ENCODE peak calls at places on chromosomes 16 and 17, in six cellular contexts. N is neural progenitor cell, G is RWPE1, J is heart left ventricle, Q is K562, T is pancreas. E is an unnamed sample.

GRCh38 chr16:25413962-25414361 is 156.3 kb upstream of the ZKSCAN2 start:
- DNase-seq in Q (no peak), T (no peak), J (no peak), N (no peak), G (no peak), E (no peak)

GRCh38 chr17:15444805-15445204 is 22.6 kb downstream of the CDRT4 start:
- DNase-seq in G (no peak), T (no peak), Q (peak; percentile 20), N (no peak), J (no peak), E (no peak)

GRCh38 chr17:67411396-67411795 is 34.3 kb downstream of the PITPNC1 start:
- DNase-seq in J (no peak), T (no peak), Q (no peak), N (no peak), G (no peak), E (no peak)

GRCh38 chr17:82300707-82301270 is 16.6 kb downstream of the CD7 start:
- DNase-seq in T (peak; percentile 79), G (peak; percentile 39), N (peak; percentile 72), Q (no peak), J (peak; percentile 57), E (no peak)

GRCh38 chr16:79278506-79278905 is 322.0 kb downstream of the MAF start:
- DNase-seq in Q (no peak), J (no peak), N (no peak), T (no peak), G (no peak), E (no peak)

GRCh38 chr17:18040287-18040858 is 1.2 kb downstream of the GID4 start:
- DNase-seq in Q (peak; percentile 30), N (peak; percentile 43), J (no peak), G (no peak), T (peak; percentile 38), E (no peak)

GRCh38 chr17:76371656-76372628 is 12.5 kb upstream of the SPHK1 start:
- DNase-seq in Q (no peak), T (no peak), J (no peak), N (no peak), G (peak; percentile 53), E (no peak)

GRCh38 chr17:45895304-45895968 is 1.1 kb downstream of the MAPT start:
- DNase-seq in Q (no peak), N (peak; percentile 73), T (no peak), G (no peak), J (no peak), E (peak; percentile 49)

GRCh38 chr16:21628772-21629171 is 23.6 kb downstream of the IGSF6 start:
- DNase-seq in T (no peak), Q (no peak), J (no peak), N (no peak), G (no peak), E (no peak)

GRCh38 chr16:58487566-58488351 is 12.2 kb upstream of the NDRG4 start:
- DNase-seq in T (peak; percentile 84), N (peak; percentile 95), J (peak; percentile 90), Q (peak; percentile 84), G (peak; percentile 82), E (peak; percentile 76)
- H3K27ac ChIP-seq in T (no peak overlapping the region), N (no peak overlapping the region), J (peak overlapping the region; percentile 54), Q (no peak overlapping the region), G (no peak overlapping the region), E (no peak overlapping the region)

DNA sequence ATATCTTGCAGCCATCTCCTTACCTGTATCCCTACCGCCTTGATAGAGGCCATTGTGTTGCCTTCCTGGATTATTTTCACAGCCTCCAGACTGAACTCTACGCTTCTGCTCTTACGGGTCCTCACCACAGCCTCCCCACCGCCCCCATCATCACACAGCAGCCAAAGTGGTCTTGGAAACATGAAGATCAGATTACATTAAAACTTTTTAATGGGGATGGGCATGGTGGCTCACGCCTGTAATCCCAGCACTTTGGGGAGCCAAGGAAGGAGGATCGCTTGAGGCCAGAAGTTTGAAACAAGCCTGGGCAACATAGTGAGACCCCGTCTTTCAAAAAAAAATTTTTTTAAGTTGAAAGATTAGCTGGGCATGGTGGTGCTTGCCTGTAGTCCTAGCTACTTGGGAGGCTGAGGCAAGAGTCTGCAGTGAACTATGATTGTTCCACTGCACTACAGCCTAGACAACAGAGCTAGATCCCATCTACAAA is 150.5 kb downstream of the NPIPB5 start:
- DNase-seq in G (no peak), J (no peak), T (no peak), N (no peak), Q (no peak), E (no peak)
- H3K27ac ChIP-seq in G (no peak overlapping the region), J (no peak overlapping the region), T (no peak overlapping the region), N (no peak overlapping the region), Q (no peak overlapping the region), E (no peak overlapping the region)

DNA sequence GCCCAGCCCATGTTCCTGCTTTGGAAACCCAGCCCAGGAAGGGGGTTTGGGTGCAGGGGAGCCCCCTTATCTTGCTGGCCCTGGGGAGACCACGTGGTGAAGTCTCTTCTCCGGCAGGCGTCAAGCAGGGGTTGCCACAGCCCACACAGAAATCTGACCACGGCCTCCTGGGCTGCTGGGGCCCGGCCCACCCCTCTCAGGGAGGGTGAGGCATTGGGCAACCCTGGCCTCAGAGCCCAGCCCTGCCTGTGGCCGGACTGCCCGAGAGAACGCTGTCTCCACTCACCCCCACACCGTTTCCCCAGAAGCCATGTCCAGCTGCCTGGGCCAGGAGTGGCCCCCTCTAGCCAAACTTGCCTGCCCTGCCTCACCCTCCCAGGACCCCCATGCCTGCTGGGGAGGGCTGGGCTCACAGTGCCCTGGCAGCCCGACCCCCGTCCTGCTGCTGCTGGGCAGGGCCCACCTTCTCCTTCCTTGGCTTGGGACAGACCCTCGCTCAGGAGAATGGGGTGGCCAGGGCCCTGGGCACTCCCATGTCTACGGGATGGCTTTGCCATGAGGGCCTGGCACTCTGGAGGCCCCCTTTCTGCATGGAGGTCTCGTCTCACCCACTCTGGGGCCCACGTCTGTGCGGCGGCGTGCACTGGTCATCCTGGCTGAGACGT is 6.7 kb downstream of the RPUSD1 start:
- DNase-seq in G (no peak), N (no peak), Q (no peak), J (no peak), T (no peak), E (no peak)
- H3K27ac ChIP-seq in G (no peak overlapping the region), N (no peak overlapping the region), Q (no peak overlapping the region), J (no peak overlapping the region), T (no peak overlapping the region), E (no peak overlapping the region)

GRCh38 chr16:89770367-89770766 is 46.1 kb downstream of the FANCA start:
- DNase-seq in J (no peak), G (no peak), T (no peak), N (no peak), Q (no peak), E (no peak)

GRCh38 chr16:89761304-89761922 is 40.1 kb downstream of the ZNF276 start:
- DNase-seq in T (no peak), J (no peak), N (no peak), Q (no peak), G (no peak), E (no peak)

GRCh38 chr16:89764711-89765201 is 43.4 kb downstream of the ZNF276 start:
- DNase-seq in Q (no peak), G (no peak), J (peak; percentile 27), N (no peak), T (no peak), E (peak; percentile 4)

GRCh38 chr16:89759742-89760366 is 38.5 kb downstream of the ZNF276 start:
- DNase-seq in Q (no peak), G (no peak), T (no peak), N (no peak), J (no peak), E (no peak)

GRCh38 chr16:89765292-89765810 is 44.0 kb downstream of the ZNF276 start:
- DNase-seq in J (no peak), Q (no peak), G (no peak), N (no peak), T (no peak), E (no peak)
- H3K27ac ChIP-seq in J (no peak overlapping the region), Q (no peak overlapping the region), G (no peak overlapping the region), N (no peak overlapping the region), T (no peak overlapping the region), E (no peak overlapping the region)

GRCh38 chr17:74990581-74991105 is 3.2 kb downstream of the CDR2L start:
- DNase-seq in T (no peak), J (no peak), Q (no peak), N (no peak), G (no peak), E (no peak)

GRCh38 chr17:74994440-74994839 is 7.0 kb downstream of the CDR2L start:
- DNase-seq in T (no peak), G (no peak), N (no peak), Q (no peak), J (no peak), E (no peak)

GRCh38 chr17:74987909-74988711 is 678 bp downstream of the CDR2L start:
- DNase-seq in T (peak; percentile 68), G (no peak), J (peak; percentile 93), Q (peak; percentile 70), N (peak; percentile 88), E (peak; percentile 31)

GRCh38 chr17:74995847-74996246 is 8.4 kb downstream of the CDR2L start:
- DNase-seq in T (no peak), Q (no peak), G (no peak), J (no peak), N (no peak), E (no peak)

GRCh38 chr17:74992223-74992622 is 4.8 kb downstream of the CDR2L start:
- DNase-seq in G (no peak), J (no peak), Q (no peak), T (no peak), N (no peak), E (no peak)
- H3K27ac ChIP-seq in G (peak overlapping the region; percentile 87), J (peak overlapping the region; percentile 72), Q (no peak overlapping the region), T (peak overlapping the region; percentile 85), N (no peak overlapping the region), E (no peak overlapping the region)

GRCh38 chr17:5500247-5500803 is 14.0 kb downstream of the MIS12 start:
- DNase-seq in Q (no peak), N (no peak), T (no peak), J (no peak), G (no peak), E (peak; percentile 21)
- H3K27ac ChIP-seq in Q (no peak overlapping the region), N (no peak overlapping the region), T (no peak overlapping the region), J (no peak overlapping the region), G (no peak overlapping the region), E (peak overlapping the region; percentile 62)

GRCh38 chr17:29674270-29674669 is 51.6 kb upstream of the CORO6 start:
- DNase-seq in Q (no peak), N (no peak), G (no peak), T (no peak), J (no peak), E (no peak)
- H3K27ac ChIP-seq in Q (no peak overlapping the region), N (no peak overlapping the region), G (no peak overlapping the region), T (no peak overlapping the region), J (no peak overlapping the region), E (no peak overlapping the region)

GRCh38 chr17:64423881-64424280 is 25.0 kb upstream of the MILR1 start:
- DNase-seq in J (no peak), N (no peak), T (no peak), Q (no peak), G (no peak), E (no peak)

GRCh38 chr17:64420143-64420670 is 28.7 kb upstream of the MILR1 start:
- DNase-seq in G (peak; percentile 66), J (peak; percentile 43), N (peak; percentile 74), Q (peak; percentile 68), T (no peak), E (no peak)

GRCh38 chr17:64424318-64424717 is 24.6 kb upstream of the MILR1 start:
- DNase-seq in T (no peak), G (no peak), N (no peak), J (no peak), Q (no peak), E (no peak)

GRCh38 chr17:64413505-64413904 is 22.8 kb upstream of the PECAM1 start:
- DNase-seq in J (no peak), G (no peak), T (no peak), Q (no peak), N (no peak), E (no peak)

GRCh38 chr17:64418506-64419339 is 28.1 kb upstream of the PECAM1 start:
- DNase-seq in T (no peak), G (peak; percentile 68), N (peak; percentile 69), Q (peak; percentile 65), J (no peak), E (no peak)
- H3K27ac ChIP-seq in T (no peak overlapping the region), G (peak overlapping the region; percentile 56), N (no peak overlapping the region), Q (no peak overlapping the region), J (no peak overlapping the region), E (no peak overlapping the region)

E was measured in caudate nucleus.